ENCODE peak calls at places on chromosomes 6 and 20, in nine cellular contexts. K, O, F, D, G, Z, M, B and Q are unnamed samples.

GRCh38 chr20:38454556-38455473 is 17.8 kb upstream of the RALGAPB start:
- DNase-seq in F (no peak), D (no peak), Z (no peak), G (no peak), K (no peak), M (no peak), B (no peak), O (no peak), Q (no peak)

GRCh38 chr6:170266061-170266825 is 24.6 kb downstream of the DLL1 start:
- DNase-seq in G (no peak), F (no peak), D (peak), Z (no peak), B (no peak), M (no peak), K (no peak), O (no peak), Q (no peak)

GRCh38 chr6:33927551-33927950 is 123.7 kb upstream of the MLN start:
- DNase-seq in F (no peak), Z (no peak), M (no peak), O (peak), G (peak), K (no peak), B (no peak), D (no peak), Q (peak)

GRCh38 chr6:53112404-53112803 is 36.2 kb downstream of the GCM1 start:
- DNase-seq in B (no peak), Z (no peak), M (no peak), F (no peak), O (no peak), D (no peak), G (peak), K (no peak), Q (no peak)

GRCh38 chr6:143536461-143536865 is 24.9 kb upstream of the FUCA2 start:
- DNase-seq in K (no peak), D (peak), M (no peak), O (peak), Z (peak), F (no peak), G (peak), B (peak), Q (peak)

GRCh38 chr20:5864873-5865582 is 85.3 kb downstream of the TRMT6 start:
- DNase-seq in D (no peak), K (no peak), O (peak), Z (no peak), F (no peak), G (peak), B (peak), M (no peak), Q (peak)

GRCh38 chr20:8811801-8812594 is 256.9 kb upstream of the PLCB4 start:
- DNase-seq in G (no peak), B (no peak), K (no peak), M (no peak), Z (no peak), F (no peak), D (no peak), O (no peak), Q (no peak)

GRCh38 chr6:105601541-105602174 is 198.8 kb upstream of the PREP start:
- DNase-seq in B (no peak), O (peak), G (peak), F (peak), Z (no peak), K (no peak), D (peak), M (no peak), Q (peak)

GRCh38 chr6:28757429-28758045 is 166.2 kb downstream of the TRIM27 start:
- DNase-seq in K (no peak), Z (no peak), D (no peak), F (no peak), G (peak), O (no peak), B (no peak), M (no peak), Q (no peak)

GRCh38 chr6:162605881-162606280 is 121.7 kb downstream of the PRKN start:
- DNase-seq in G (no peak), K (no peak), B (no peak), M (no peak), D (no peak), O (no peak), F (no peak), Z (no peak), Q (no peak)

GRCh38 chr6:122789862-122790739 is 1.0 kb downstream of the SMPDL3A start:
- DNase-seq in F (no peak), B (no peak), D (no peak), M (no peak), Z (no peak), G (peak), K (no peak), O (peak), Q (peak)

GRCh38 chr6:150547511-150548222 is 52.0 kb upstream of the PLEKHG1 start:
- DNase-seq in D (peak), M (no peak), G (no peak), K (no peak), F (no peak), B (no peak), Z (no peak), O (no peak), Q (no peak)

GRCh38 chr6:143782517-143782916 is 60.6 kb upstream of the LTV1 start:
- DNase-seq in O (peak), K (no peak), D (no peak), G (no peak), F (no peak), Z (no peak), B (no peak), M (no peak), Q (no peak)

GRCh38 chr6:145755682-145756081 is 20.4 kb upstream of the EPM2A start:
- DNase-seq in D (no peak), O (no peak), B (no peak), K (no peak), Z (no peak), M (no peak), F (no peak), G (no peak), Q (no peak)

GRCh38 chr6:89693207-89693606 is 54.7 kb upstream of the LYRM2 start:
- DNase-seq in B (no peak), Z (no peak), F (no peak), O (no peak), M (no peak), K (no peak), D (no peak), G (no peak), Q (no peak)

GRCh38 chr6:16818992-16819626 is 57.8 kb upstream of the ATXN1 start:
- DNase-seq in D (no peak), B (no peak), G (no peak), Z (no peak), O (no peak), F (no peak), K (no peak), M (no peak), Q (no peak)

GRCh38 chr20:63317601-63318291 is 24.8 kb downstream of the COL20A1 start:
- DNase-seq in O (no peak), F (no peak), D (no peak), M (no peak), Z (peak), G (no peak), B (no peak), K (no peak), Q (no peak)

GRCh38 chr6:89649682-89650081 is 11.1 kb upstream of the LYRM2 start:
- DNase-seq in B (no peak), F (no peak), M (no peak), Z (no peak), G (no peak), D (no peak), K (no peak), O (no peak), Q (no peak)

GRCh38 chr6:13398421-13398994 is 70.2 kb upstream of the TBC1D7 start:
- DNase-seq in M (no peak), B (no peak), Z (no peak), D (no peak), O (no peak), G (no peak), K (no peak), F (no peak), Q (no peak)

GRCh38 chr6:128528241-128528640 is 7.8 kb upstream of the PTPRK start:
- DNase-seq in B (no peak), M (no peak), Z (no peak), D (no peak), G (no peak), O (no peak), F (no peak), K (no peak), Q (no peak)
- TF ChIP-seq CTCF in B (no peak), M (no peak), Z (no peak), D (no peak), G (no peak), O (no peak), F (no peak), K (no peak), Q (no peak)

DNA sequence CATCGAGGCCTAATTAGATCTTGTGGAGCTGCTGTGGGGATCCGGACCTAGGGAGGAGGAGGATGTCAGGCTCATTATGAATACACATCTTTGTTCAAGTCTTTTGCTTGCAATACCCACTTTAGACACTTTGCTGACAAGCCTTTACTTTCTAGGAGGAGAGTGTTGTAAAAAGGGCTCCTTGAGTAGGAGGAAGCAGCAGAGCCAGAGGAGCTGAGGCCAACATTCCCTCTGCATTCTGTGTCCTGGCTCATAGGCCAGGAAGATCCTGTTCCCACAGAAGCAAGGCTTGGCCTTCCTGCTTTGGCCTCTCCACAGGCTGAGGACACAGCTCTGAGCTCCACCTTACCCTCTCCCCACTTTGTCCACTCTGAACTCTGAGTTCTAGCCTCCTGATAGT is 67.1 kb downstream of the TPD52L1 start:
- DNase-seq in G (no peak), K (peak), F (no peak), D (peak), O (no peak), B (no peak), M (no peak), Z (no peak), Q (no peak)
- TF ChIP-seq CTCF in G (no peak), K (no peak), F (no peak), D (no peak), O (no peak), B (no peak), M (no peak), Z (no peak), Q (no peak)

GRCh38 chr20:45118028-45118427 is 3.1 kb upstream of the WFDC5 start:
- DNase-seq in O (no peak), F (no peak), K (no peak), Z (no peak), B (no peak), G (no peak), M (no peak), D (no peak), Q (no peak)
- TF ChIP-seq CTCF in O (no peak), F (no peak), K (no peak), Z (no peak), B (no peak), G (no peak), M (peak), D (no peak), Q (no peak)

DNA sequence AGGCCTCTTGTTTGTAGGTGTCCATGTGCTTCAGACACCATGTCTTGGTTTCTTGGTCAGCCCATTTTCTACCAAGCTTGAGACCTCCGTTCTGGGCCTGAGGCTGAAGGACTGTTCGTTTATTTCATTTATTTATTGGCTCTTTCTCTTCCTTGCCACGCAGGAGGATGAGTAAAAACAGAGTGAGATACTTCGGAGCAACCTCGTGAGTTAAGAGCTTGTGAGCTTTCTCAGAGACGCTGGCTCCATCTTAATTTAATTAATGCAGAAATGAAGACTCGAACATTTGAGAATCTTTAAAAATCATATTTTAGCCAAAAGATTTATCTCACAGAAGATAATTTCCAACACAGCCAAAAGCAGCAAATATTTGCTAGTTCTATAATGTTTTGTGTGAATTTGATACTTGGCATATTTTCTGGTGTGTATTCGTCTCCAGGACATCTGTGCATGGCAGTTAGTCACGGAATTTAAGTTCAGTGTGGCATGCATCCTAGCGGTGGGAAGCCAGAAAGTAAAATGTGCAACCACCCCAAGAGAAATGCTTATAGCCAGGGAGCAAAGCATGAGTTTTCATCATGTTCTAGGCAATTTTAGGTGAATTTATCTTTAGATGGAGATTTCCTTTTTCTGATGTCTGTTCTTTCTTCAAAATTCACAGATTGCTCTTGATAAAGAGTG is 76.0 kb downstream of the THBS2 start:
- DNase-seq in Z (no peak), M (no peak), O (peak), K (no peak), B (no peak), F (no peak), G (no peak), D (no peak), Q (no peak)
- TF ChIP-seq CTCF in Z (no peak), M (no peak), O (peak), K (no peak), B (no peak), F (no peak), G (no peak), D (no peak), Q (no peak)

DNA sequence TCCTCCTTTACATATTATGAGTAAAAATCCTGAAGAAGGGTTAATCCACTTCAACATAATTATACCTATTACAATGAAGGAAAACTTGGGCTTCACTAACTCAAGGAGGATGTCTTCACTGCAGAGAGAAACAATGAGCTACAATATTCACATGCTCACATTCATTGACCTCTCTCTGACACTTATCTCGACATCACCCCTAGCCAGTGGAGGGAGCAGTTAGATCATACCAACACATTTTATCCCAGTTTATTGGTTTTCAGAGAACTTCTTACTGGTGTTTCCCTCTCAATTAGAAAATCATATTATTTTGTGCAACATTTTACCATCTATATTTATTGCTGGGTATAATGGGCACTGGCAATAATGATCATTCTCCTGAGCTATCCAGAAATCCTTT is 646.5 kb downstream of the TENT5A start:
- DNase-seq in D (no peak), O (no peak), K (no peak), M (no peak), Z (no peak), G (no peak), B (no peak), F (no peak), Q (no peak)
- TF ChIP-seq CTCF in D (no peak), O (no peak), K (no peak), M (no peak), Z (no peak), G (no peak), B (no peak), F (no peak), Q (no peak)

GRCh38 chr20:41017448-41018042 is 11.1 kb upstream of the TOP1 start:
- DNase-seq in O (no peak), B (no peak), F (no peak), G (peak), Z (no peak), M (no peak), D (no peak), K (no peak), Q (no peak)
- TF ChIP-seq CTCF in O (no peak), B (no peak), F (no peak), G (peak), Z (no peak), M (no peak), D (no peak), K (no peak), Q (no peak)

GRCh38 chr6:159071843-159072769 is 27.3 kb upstream of the TAGAP start:
- DNase-seq in O (no peak), B (no peak), Z (no peak), K (no peak), M (no peak), G (no peak), F (no peak), D (no peak), Q (no peak)

GRCh38 chr6:159074866-159075265 is 30.1 kb upstream of the TAGAP start:
- DNase-seq in F (no peak), Z (no peak), D (no peak), G (no peak), O (no peak), B (no peak), M (no peak), K (no peak), Q (no peak)

GRCh38 chr6:159077123-159077522 is 32.3 kb upstream of the TAGAP start:
- DNase-seq in D (no peak), G (no peak), O (no peak), F (no peak), M (no peak), K (no peak), Z (no peak), B (peak), Q (no peak)

GRCh38 chr6:159075506-159076100 is 30.8 kb upstream of the TAGAP start:
- DNase-seq in F (no peak), O (peak), M (no peak), K (no peak), B (no peak), G (no peak), D (no peak), Z (no peak), Q (no peak)

DNA sequence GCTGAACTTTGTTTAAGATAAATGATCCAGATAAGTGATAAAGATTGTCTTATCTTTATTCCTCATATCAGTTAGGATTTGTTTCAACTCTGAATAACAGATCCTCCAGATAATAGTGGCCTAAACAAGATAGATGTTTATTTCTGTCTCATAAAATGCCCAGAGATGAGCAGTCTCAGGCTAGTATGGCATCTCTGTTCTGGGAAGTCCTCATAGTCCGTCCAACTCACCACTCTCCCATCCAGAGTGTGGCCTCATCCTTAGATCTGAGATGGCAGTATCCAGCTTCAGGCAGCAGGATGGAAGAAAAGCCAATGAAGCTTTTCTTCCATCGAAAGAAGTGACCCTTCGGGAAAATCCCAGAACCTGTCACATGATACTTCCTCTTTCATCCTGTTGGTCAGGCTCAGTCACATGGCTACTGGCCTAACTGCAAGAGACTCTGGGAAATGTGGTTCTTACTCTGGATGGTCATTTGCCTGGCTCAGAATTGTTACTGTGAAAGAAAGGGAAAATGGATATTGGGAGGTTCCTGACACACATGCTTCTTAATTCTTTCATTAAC is 29.4 kb upstream of the TAGAP start:
- DNase-seq in G (peak), D (no peak), O (peak), F (no peak), M (peak), B (no peak), K (peak), Z (no peak), Q (peak)
- TF ChIP-seq CTCF in G (no peak), D (no peak), O (no peak), F (no peak), M (no peak), B (no peak), K (no peak), Z (no peak), Q (no peak)

GRCh38 chr6:124798942-124799496 is 163.2 kb upstream of the RNF217 start:
- DNase-seq in F (no peak), K (no peak), B (no peak), O (no peak), G (no peak), Z (no peak), D (no peak), M (no peak), Q (peak)
- TF ChIP-seq CTCF in F (no peak), K (no peak), B (no peak), O (peak), G (no peak), Z (no peak), D (no peak), M (no peak), Q (peak)

GRCh38 chr6:27280064-27280539 is 32.0 kb downstream of the POM121L2 start:
- DNase-seq in Z (no peak), G (peak), F (no peak), D (no peak), O (peak), K (peak), M (peak), B (no peak), Q (peak)

GRCh38 chr6:27280540-27281000 is 31.5 kb downstream of the POM121L2 start:
- DNase-seq in G (no peak), F (no peak), M (peak), O (no peak), B (no peak), K (peak), Z (no peak), D (no peak), Q (no peak)

GRCh38 chr6:27279513-27280063 is 32.1 kb downstream of the PRSS16 start:
- DNase-seq in D (no peak), G (no peak), K (peak), F (no peak), Z (no peak), O (no peak), M (no peak), B (no peak), Q (no peak)

GRCh38 chr6:27273783-27274182 is 26.3 kb downstream of the PRSS16 start:
- DNase-seq in O (no peak), K (no peak), B (no peak), F (no peak), M (no peak), D (no peak), Z (no peak), G (no peak), Q (no peak)

DNA sequence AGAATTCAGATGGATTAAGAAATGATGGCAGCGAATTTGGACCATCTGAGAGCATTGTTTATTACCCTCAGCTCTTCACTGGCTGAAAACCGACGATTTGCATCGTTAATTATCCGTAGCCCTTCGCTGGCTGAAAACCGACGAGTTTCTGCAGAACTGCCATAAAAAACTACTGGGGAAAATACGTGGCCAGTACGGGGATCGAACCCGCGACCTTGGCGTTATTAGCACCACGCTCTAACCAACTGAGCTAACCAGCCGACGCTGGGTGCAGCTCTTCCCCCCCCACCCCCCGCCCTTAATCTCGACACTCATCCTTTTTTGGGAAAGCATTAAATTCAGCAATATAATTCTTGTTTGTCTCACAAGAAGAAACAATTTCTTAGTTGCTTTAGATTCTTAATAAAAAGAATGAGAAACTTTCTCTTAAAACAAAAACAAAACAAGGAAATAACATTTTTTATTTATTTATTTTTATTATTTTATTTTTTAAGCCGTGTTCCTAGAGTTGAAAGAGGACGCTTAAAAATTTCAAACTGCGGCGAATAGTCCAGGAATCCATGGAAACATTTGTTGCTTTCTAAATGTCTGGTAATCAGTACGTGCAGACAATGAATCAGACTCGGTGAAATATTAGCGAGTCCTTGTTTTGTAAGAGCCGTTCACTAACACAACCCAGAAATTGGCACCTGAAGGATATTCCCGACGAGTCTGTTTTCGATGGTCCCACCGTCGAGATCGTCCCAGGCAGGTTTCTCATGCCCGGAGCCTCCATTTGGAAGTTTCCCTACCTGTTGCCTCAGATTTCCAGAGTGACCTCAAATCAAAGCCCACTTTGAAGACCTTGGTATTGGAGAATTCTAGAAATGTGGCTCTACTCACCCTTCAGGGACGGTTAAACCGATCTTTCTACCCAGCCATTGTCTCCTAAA is 27.8 kb downstream of the PRSS16 start:
- DNase-seq in G (peak), D (no peak), F (no peak), K (no peak), M (peak), B (no peak), Z (no peak), O (no peak), Q (no peak)
- TF ChIP-seq CTCF in G (no peak), D (no peak), F (no peak), K (no peak), M (no peak), B (no peak), Z (no peak), O (no peak), Q (no peak)